ENCODE peak calls at places on chromosomes 13 and 19, in four cellular contexts. I, P, S and R are unnamed samples.

GRCh38 chr13:44815507-44816074 is 173.7 kb downstream of the NUFIP1 start:
- DNase-seq in I (no peak), P (no peak), S (no peak), R (no peak)

GRCh38 chr19:52231154-52231565 is 38.2 kb upstream of the ZNF766 start:
- DNase-seq in I (no peak), P (no peak), S (no peak), R (no peak)

GRCh38 chr19:42275517-42275916 is 6.5 kb downstream of the CIC start:
- DNase-seq in I (no peak), P (no peak), S (no peak), R (no peak)

GRCh38 chr19:35939307-35940077 is 3.3 kb downstream of the LRFN3 start:
- DNase-seq in I (no peak), P (no peak), S (no peak), R (no peak)

GRCh38 chr13:113584205-113584869 is at the start of gene TFDP1:
- DNase-seq in I (peak; percentile 55), P (peak; percentile 90), S (peak; percentile 75), R (peak; percentile 87)

GRCh38 chr19:50795665-50796073 is 5.5 kb downstream of the ACP4 start:
- DNase-seq in I (no peak), P (no peak), S (no peak), R (no peak)

GRCh38 chr13:30334663-30335386 is 27.5 kb upstream of the KATNAL1 start:
- DNase-seq in I (no peak), P (no peak), S (no peak), R (peak; percentile 68)

GRCh38 chr19:55690769-55691545 is 15.9 kb downstream of the EPN1 start:
- DNase-seq in I (no peak), P (no peak), S (no peak), R (no peak)

GRCh38 chr13:21240586-21240985 is 64.1 kb downstream of the MRPL57 start:
- DNase-seq in I (no peak), P (no peak), S (no peak), R (no peak)

GRCh38 chr19:7554990-7555864 is 19.7 kb downstream of the PNPLA6 start:
- DNase-seq in I (no peak), P (no peak), S (no peak), R (peak; percentile 88)

GRCh38 chr13:108947551-108948030 is 318.2 kb downstream of the MYO16 start:
- DNase-seq in I (no peak), P (no peak), S (peak; percentile 49), R (no peak)

GRCh38 chr19:15181394-15181793 is 19.4 kb downstream of the NOTCH3 start:
- DNase-seq in I (no peak), P (no peak), S (no peak), R (no peak)